ENCODE peak calls at places on chromosomes 3 and 15, in five cellular contexts. B is GM23248, V is K562, C is GM12878, J is endothelial cell of umbilical vein. M is an unnamed sample.

GRCh38 chr3:187025656-187026320 is 95.5 kb downstream of the ST6GAL1 start:
- DNase-seq in C (peak), B (no peak), V (no peak), J (no peak), M (no peak)

GRCh38 chr3:194575484-194576210 is 57.6 kb downstream of the TMEM44 start:
- DNase-seq in V (peak), B (peak), J (no peak), C (no peak), M (no peak)

GRCh38 chr3:32443471-32443870 is 51.8 kb downstream of the CMTM7 start:
- DNase-seq in B (peak), J (peak), V (no peak), C (no peak), M (peak)

GRCh38 chr3:8336456-8336855 is 165.2 kb upstream of the LMCD1 start:
- DNase-seq in C (no peak), B (no peak), J (no peak), V (peak), M (no peak)

GRCh38 chr3:79032686-79033318 is 735.0 kb downstream of the ROBO1 start:
- DNase-seq in B (peak), J (peak), C (no peak), V (peak), M (no peak)

GRCh38 chr15:65132841-65133549 is 613 bp downstream of the PDCD7 start:
- DNase-seq in C (no peak), J (peak), V (peak), B (peak), M (peak)

GRCh38 chr3:124132813-124133212 is 140.9 kb upstream of the ROPN1 start:
- DNase-seq in B (no peak), C (no peak), J (no peak), V (no peak), M (no peak)

GRCh38 chr15:64883097-64883581 is 28.6 kb upstream of the ANKDD1A start:
- DNase-seq in J (no peak), V (no peak), C (peak), B (peak), M (no peak)

GRCh38 chr15:99169769-99170311 is 65.0 kb downstream of the SYNM start:
- DNase-seq in J (no peak), C (no peak), V (no peak), B (peak), M (no peak)

GRCh38 chr3:146747928-146748327 is 142.8 kb upstream of the PLSCR5 start:
- DNase-seq in B (peak), J (peak), C (no peak), V (no peak), M (no peak)

GRCh38 chr3:175941352-175941751 is 1082.2 kb downstream of the NAALADL2 start:
- DNase-seq in C (no peak), B (no peak), V (peak), J (peak), M (no peak)

GRCh38 chr15:56839641-56840040 is 78.8 kb upstream of the TCF12 start:
- DNase-seq in J (no peak), V (no peak), C (no peak), B (no peak), M (no peak)

GRCh38 chr15:56839099-56839498 is 79.3 kb upstream of the TCF12 start:
- DNase-seq in B (no peak), C (no peak), J (no peak), V (no peak), M (no peak)

GRCh38 chr15:56837281-56837680 is 81.2 kb upstream of the TCF12 start:
- DNase-seq in V (no peak), B (peak), J (no peak), C (no peak), M (no peak)

GRCh38 chr15:56835598-56836275 is 82.7 kb upstream of the TCF12 start:
- DNase-seq in V (no peak), J (no peak), B (peak), C (no peak), M (no peak)

GRCh38 chr15:56838085-56838484 is 80.4 kb upstream of the TCF12 start:
- DNase-seq in V (no peak), B (no peak), C (no peak), J (no peak), M (no peak)
- TF ChIP-seq EZH2 in V (no peak), B (no peak), C (no peak), J (no peak), M (no peak)

DNA sequence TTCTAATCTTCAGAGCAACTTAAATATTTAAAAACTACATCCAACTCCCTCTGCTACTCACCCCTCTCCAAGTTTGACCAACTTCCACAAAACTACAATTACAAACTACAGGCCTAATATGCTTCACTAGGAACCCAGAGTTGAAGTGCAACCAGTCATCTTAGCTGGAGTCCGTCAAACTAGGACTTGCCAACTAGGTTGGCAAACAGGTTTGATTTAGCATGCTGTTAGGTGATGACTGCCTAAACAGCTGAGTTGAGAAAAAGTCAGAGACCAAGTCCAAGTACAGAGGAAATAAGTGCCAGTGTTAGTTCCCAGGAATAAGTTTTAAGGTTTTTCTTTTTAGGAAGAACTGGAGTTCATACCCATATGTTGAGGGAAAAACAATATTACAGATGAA is 1109.0 kb downstream of the TUSC7 start:
- DNase-seq in J (no peak), B (no peak), C (no peak), V (no peak), M (no peak)
- TF ChIP-seq EZH2 in J (no peak), B (no peak), C (no peak), V (no peak), M (no peak)

GRCh38 chr15:40925863-40926658 is 3.1 kb upstream of the DLL4 start:
- DNase-seq in C (no peak), B (peak), V (peak), J (no peak), M (peak)

GRCh38 chr15:40928351-40928974 is 677 bp upstream of the DLL4 start:
- DNase-seq in V (peak), J (no peak), B (no peak), C (no peak), M (peak)

GRCh38 chr15:40925495-40925862 is 3.7 kb upstream of the DLL4 start:
- DNase-seq in C (no peak), V (no peak), J (no peak), B (no peak), M (no peak)

GRCh38 chr15:40927497-40928346 is 1.4 kb upstream of the DLL4 start:
- DNase-seq in J (no peak), B (peak), V (peak), C (no peak), M (no peak)

GRCh38 chr15:40926659-40927496 is 2.3 kb upstream of the DLL4 start:
- DNase-seq in C (no peak), J (no peak), B (no peak), V (no peak), M (no peak)
- TF ChIP-seq EZH2 in C (peak), J (peak), B (peak), V (no peak), M (no peak)

GRCh38 chr15:78389356-78389755 is 48.7 kb upstream of the IREB2 start:
- DNase-seq in C (no peak), J (no peak), B (peak), V (no peak), M (no peak)
- TF ChIP-seq EZH2 in C (no peak), J (no peak), B (no peak), V (no peak), M (no peak)

GRCh38 chr15:55823699-55824098 is 80.7 kb upstream of the PRTG start:
- DNase-seq in V (no peak), B (peak), C (no peak), J (no peak), M (no peak)
- TF ChIP-seq EZH2 in V (no peak), B (no peak), C (no peak), J (no peak), M (no peak)

GRCh38 chr3:126447456-126448106 is 28.1 kb downstream of the ZXDC start:
- DNase-seq in J (no peak), C (no peak), B (no peak), V (no peak), M (no peak)

GRCh38 chr3:126448141-126448892 is 27.4 kb downstream of the ZXDC start:
- DNase-seq in C (no peak), B (no peak), V (no peak), J (no peak), M (no peak)

GRCh38 chr3:126445506-126445905 is 30.2 kb downstream of the ZXDC start:
- DNase-seq in J (no peak), V (no peak), B (no peak), C (no peak), M (no peak)

GRCh38 chr3:126446791-126447190 is 28.9 kb downstream of the ZXDC start:
- DNase-seq in C (no peak), B (no peak), V (no peak), J (no peak), M (no peak)

GRCh38 chr3:126446301-126446700 is 29.4 kb downstream of the ZXDC start:
- DNase-seq in B (no peak), V (no peak), J (no peak), C (no peak), M (no peak)
- TF ChIP-seq EZH2 in B (no peak), V (no peak), J (no peak), C (no peak), M (no peak)

GRCh38 chr3:174614046-174614445 is 245.1 kb upstream of the NAALADL2 start:
- DNase-seq in B (no peak), C (no peak), J (no peak), V (no peak), M (no peak)
- TF ChIP-seq EZH2 in B (no peak), C (no peak), J (no peak), V (no peak), M (no peak)

DNA sequence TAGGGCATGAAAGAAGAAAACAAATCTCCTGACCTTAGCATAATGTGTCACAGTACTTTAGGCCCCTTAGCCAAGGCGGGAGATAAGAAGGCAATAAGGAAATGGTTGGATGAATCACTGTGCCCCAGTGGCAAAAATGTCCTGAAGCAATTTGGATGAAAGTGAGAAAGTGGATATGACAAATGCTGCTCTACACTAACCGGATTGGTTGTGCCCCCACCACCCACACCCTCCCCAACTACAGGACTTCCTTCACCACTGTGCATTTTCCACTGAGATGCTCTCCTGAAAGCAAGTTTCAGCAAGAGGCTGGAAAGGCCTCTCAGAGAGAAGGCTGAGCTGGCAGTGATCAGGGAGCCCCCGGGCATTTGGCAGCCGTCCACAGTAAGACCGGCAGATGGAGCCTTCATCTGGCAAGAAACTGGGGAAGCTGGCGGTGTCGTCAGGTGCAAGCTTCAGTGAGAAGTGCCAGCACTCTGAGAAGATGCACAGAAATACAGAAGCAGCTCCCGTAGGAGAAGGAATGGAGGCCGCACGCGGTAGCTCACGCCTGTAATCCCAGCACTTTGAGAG is 63.8 kb downstream of the ATP1B3 start:
- DNase-seq in J (peak), C (no peak), V (no peak), B (peak), M (peak)
- TF ChIP-seq EZH2 in J (no peak), C (no peak), V (no peak), B (no peak), M (no peak)

GRCh38 chr15:45129651-45130129 is at the start of the genes DUOX1 and DUOXA1:
- DNase-seq in J (no peak), V (peak), B (peak), C (no peak), M (no peak)

GRCh38 chr15:45131510-45131909 is 1.7 kb downstream of the DUOX1 start:
- DNase-seq in J (no peak), C (no peak), B (no peak), V (no peak), M (no peak)

GRCh38 chr15:45132844-45133560 is 3.2 kb downstream of the DUOX1 start:
- DNase-seq in C (no peak), V (no peak), B (peak), J (no peak), M (no peak)

GRCh38 chr15:45128971-45129639 is 574 bp downstream of the DUOXA1 start:
- DNase-seq in J (no peak), B (peak), V (no peak), C (no peak), M (no peak)

DNA sequence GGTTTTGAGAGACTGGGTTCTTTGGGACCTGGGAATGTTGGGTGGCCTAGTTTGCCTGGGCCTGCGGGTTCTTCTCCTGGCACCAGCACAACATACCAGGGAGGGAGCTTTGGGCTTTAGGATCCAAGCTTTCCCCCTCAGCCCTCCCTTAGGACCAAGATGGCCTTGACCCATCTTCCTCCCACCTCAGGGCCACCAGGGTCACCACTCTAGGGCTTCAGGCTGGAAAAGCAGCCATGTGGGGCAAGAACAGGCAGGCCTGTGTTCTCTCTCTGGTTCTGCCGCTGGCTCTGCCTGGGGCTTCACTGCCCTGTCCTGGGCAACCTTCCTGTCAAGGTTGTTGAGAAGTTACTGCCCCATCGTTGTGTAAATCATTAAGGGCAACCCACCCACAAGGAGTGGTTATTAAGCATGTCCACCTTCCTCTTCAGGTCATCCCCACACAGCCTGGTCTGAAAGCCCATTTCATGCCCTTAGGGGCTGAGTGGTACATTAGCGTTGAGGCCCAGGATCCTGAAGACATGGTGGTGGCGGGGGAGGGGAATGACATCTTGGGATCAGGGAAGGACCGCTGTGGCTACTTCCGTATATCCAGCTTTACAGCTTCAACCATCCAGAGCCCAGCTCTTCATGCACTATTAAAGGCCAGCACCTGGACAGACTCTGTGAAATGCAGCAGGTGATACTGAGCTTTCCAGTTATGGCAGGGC is 652 bp downstream of the DUOX1 start:
- DNase-seq in B (no peak), J (no peak), V (no peak), C (no peak), M (no peak)
- TF ChIP-seq EZH2 in B (no peak), J (no peak), V (no peak), C (no peak), M (no peak)